ENCODE peak calls at places on chromosomes 6 and 20, in nine cellular contexts. U is neural progenitor cell; H is GM23248; W is Peyer's patch; N is HCT116; I is CD4-positive, alpha-beta memory T cell; R is pancreas; M is cardiac muscle cell; V is lower lobe of right lung. D is an unnamed sample.

GRCh38 chr20:60087563-60088105 is 129.4 kb downstream of the CDH26 start:
- DNase-seq in U (no peak), H (no peak), W (no peak), N (no peak), I (no peak), R (no peak), M (no peak), V (no peak), D (no peak)

GRCh38 chr6:30829639-30830250 is 54.6 kb upstream of the DDR1 start:
- DNase-seq in U (peak; percentile 32), H (no peak), W (no peak), N (no peak), I (no peak), R (no peak), M (no peak), V (no peak), D (no peak)

GRCh38 chr6:150717419-150717818 is 117.7 kb downstream of the PLEKHG1 start:
- DNase-seq in U (no peak), H (no peak), W (no peak), N (no peak), I (no peak), R (no peak), M (no peak), V (peak; percentile 64), D (peak; percentile 66)

GRCh38 chr20:8646026-8646425 is 422.9 kb upstream of the PLCB4 start:
- DNase-seq in U (no peak), H (peak; percentile 85), W (no peak), N (no peak), I (no peak), R (no peak), M (no peak), V (no peak), D (no peak)

GRCh38 chr20:57514273-57514751 is 10.6 kb downstream of the CTCFL start:
- DNase-seq in U (peak; percentile 87), H (peak; percentile 86), W (peak; percentile 70), N (peak; percentile 58), I (no peak), R (peak; percentile 52), M (peak; percentile 85), V (peak; percentile 65), D (peak; percentile 76)

GRCh38 chr6:42454428-42454791 is 2.7 kb upstream of the TRERF1 start:
- DNase-seq in U (peak; percentile 70), H (peak; percentile 13), W (peak; percentile 66), N (no peak), I (no peak), R (peak; percentile 66), M (peak; percentile 51), V (no peak), D (peak; percentile 69)

GRCh38 chr20:35054804-35055203 is 37.8 kb downstream of the TRPC4AP start:
- DNase-seq in U (no peak), H (no peak), W (no peak), N (no peak), I (no peak), R (no peak), M (peak; percentile 24), V (no peak), D (no peak)

GRCh38 chr6:125728739-125729138 is 20.7 kb upstream of the HEY2 start:
- DNase-seq in U (no peak), H (no peak), W (no peak), N (no peak), I (no peak), R (no peak), M (peak; percentile 90), V (no peak), D (no peak)

GRCh38 chr20:50790651-50791277 is 4.1 kb upstream of the BCAS4 start:
- DNase-seq in U (peak; percentile 92), H (peak; percentile 97), W (peak; percentile 93), N (peak; percentile 82), I (peak; percentile 69), R (peak; percentile 95), M (peak; percentile 95), V (peak; percentile 93), D (peak; percentile 94)

GRCh38 chr6:155791891-155792290 is 336.3 kb upstream of the NOX3 start:
- DNase-seq in U (no peak), H (no peak), W (no peak), N (no peak), I (no peak), R (no peak), M (no peak), V (no peak), D (no peak)
- H3K9me3 ChIP-seq in U (no peaks in the 10 kb centered on the region), H (no peaks in the 10 kb centered on the region), W (no peaks in the 10 kb centered on the region), N (no peaks in the 10 kb centered on the region), I (no peaks in the 10 kb centered on the region), R (no peaks in the 10 kb centered on the region), M (no peaks in the 10 kb centered on the region), V (no peaks in the 10 kb centered on the region), D (no peaks in the 10 kb centered on the region)

GRCh38 chr20:56208121-56208520 is 40.4 kb upstream of the MC3R start:
- DNase-seq in U (no peak), H (no peak), W (no peak), N (no peak), I (no peak), R (no peak), M (no peak), V (no peak), D (no peak)

GRCh38 chr20:56207656-56208055 is 40.9 kb upstream of the MC3R start:
- DNase-seq in U (no peak), H (no peak), W (no peak), N (no peak), I (no peak), R (no peak), M (no peak), V (no peak), D (no peak)

GRCh38 chr20:56212071-56212470 is 36.5 kb upstream of the MC3R start:
- DNase-seq in U (no peak), H (no peak), W (no peak), N (no peak), I (no peak), R (no peak), M (no peak), V (no peak), D (no peak)

GRCh38 chr20:56215115-56215514 is 33.4 kb upstream of the MC3R start:
- DNase-seq in U (no peak), H (no peak), W (no peak), N (no peak), I (no peak), R (no peak), M (no peak), V (no peak), D (no peak)

DNA sequence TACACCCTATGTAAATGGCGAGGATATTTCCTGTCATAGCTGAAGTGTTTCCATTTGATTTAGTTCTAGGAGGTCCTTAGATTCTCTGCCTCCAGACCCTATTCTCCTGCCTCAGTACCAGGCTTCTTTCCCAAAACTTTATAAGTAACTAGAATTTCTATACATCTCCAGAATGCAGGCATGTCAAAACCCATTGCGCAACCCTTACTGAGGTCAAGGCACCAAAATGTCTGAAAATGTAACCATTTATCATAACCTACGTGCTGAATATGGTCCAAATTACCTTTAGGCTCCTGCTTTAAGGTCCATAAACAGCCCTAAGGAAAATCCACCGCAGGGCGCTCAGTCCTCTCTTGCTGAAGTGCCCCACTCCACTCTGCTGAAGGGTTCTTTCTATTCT is 37.5 kb upstream of the MC3R start:
- DNase-seq in U (no peak), H (no peak), W (no peak), N (no peak), I (no peak), R (no peak), M (no peak), V (no peak), D (no peak)
- H3K9me3 ChIP-seq in U (no peaks in the 10 kb centered on the region), H (no peaks in the 10 kb centered on the region), W (no peaks in the 10 kb centered on the region), N (no peaks in the 10 kb centered on the region), I (no peaks in the 10 kb centered on the region), R (no peaks in the 10 kb centered on the region), M (no peaks in the 10 kb centered on the region), V (no peaks in the 10 kb centered on the region), D (no peaks in the 10 kb centered on the region)

DNA sequence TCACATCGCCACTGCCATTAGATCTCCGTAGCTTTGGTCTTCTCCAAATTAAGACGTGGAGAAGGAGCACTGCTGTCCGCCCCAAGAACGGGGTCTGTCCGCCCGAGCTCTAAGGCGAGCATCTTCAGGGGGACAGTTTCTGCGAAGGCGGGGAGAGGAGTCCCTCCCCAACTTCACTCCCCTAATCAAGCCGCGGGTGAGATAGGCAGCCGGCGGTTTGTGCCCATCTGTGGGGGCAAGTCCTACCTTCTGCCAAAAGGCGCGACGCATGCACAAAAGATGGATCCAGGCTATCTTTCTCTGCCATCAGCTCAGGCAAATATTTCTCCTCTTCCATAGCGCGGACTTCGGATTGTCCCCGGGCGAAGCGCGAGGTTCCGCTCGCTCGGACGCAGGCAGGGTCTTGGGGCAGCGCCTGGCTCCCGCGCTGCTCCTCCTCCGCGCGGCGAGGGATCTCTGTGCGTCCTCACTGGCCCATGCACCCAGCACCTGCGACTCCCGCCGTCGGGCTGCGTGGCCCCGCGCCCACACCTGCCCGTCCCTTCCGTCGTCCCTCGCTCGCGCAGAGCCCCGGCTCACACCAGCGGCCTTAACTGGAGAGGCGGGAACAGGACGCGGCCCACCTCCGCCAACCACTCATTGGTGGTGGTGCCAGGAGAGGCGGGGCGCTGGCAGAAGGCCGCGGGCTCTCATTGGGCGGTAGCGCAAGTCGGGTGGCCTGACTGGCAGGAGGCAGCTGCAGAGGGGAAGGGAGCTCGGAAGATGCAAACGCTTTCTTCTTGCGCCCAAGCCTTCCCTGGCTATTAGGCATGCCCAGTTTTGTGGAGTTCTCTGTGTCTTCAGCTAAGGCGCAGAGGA is at the start of gene KHDRBS2:
- DNase-seq in U (peak; percentile 97), H (peak; percentile 3), W (peak; percentile 78), N (no peak), I (no peak), R (peak; percentile 88), M (peak; percentile 94), V (peak; percentile 91), D (peak; percentile 66)
- H3K9me3 ChIP-seq in U (no peaks in the 10 kb centered on the region), H (no peaks in the 10 kb centered on the region), W (no peaks in the 10 kb centered on the region), N (no peaks in the 10 kb centered on the region), I (no peaks in the 10 kb centered on the region), R (no peaks in the 10 kb centered on the region), M (no peaks in the 10 kb centered on the region), V (no peaks in the 10 kb centered on the region), D (no peaks in the 10 kb centered on the region)

GRCh38 chr6:55998586-55998985 is 123.2 kb upstream of the BMP5 start:
- DNase-seq in U (no peak), H (no peak), W (no peak), N (no peak), I (no peak), R (no peak), M (no peak), V (no peak), D (no peak)

GRCh38 chr6:55993418-55993817 is 118.0 kb upstream of the BMP5 start:
- DNase-seq in U (no peak), H (no peak), W (no peak), N (no peak), I (no peak), R (no peak), M (no peak), V (no peak), D (no peak)

GRCh38 chr6:56002336-56002735 is 126.9 kb upstream of the BMP5 start:
- DNase-seq in U (no peak), H (no peak), W (no peak), N (no peak), I (no peak), R (no peak), M (no peak), V (no peak), D (no peak)

DNA sequence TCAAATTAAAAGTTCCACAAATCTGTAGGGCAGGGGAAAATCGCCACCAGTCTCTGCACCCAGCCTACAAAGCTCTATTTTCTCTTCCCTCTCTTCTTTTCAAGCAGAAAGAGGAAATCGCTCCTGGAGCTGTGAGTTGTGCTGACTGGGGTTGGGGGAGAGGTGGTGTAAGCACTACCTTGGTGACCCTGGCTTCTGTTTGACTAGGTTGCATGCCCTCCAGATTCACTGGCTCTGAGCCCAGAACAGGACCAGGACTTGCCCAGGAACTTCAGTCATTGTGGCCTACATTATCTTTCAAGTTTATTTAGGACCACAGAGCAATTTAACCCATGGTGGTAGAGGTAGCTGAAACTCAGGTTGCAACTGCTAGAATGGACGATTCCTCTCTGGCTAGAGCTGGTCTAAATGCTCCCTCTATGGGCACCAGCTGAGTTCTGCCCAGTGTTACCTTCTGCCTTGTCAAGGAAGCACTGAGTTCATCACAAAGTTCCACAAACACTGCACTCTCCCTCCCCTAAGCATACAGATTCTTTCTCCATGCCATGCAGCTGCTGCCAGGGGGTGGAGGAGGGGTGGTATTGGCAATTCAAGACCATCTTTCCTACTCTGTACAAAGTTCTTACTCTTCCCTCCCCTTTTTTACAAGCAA is 122.0 kb upstream of the BMP5 start:
- DNase-seq in U (no peak), H (no peak), W (no peak), N (no peak), I (no peak), R (no peak), M (no peak), V (no peak), D (no peak)
- H3K9me3 ChIP-seq in U (no peaks in the 10 kb centered on the region), H (no peaks in the 10 kb centered on the region), W (no peaks in the 10 kb centered on the region), N (no peaks in the 10 kb centered on the region), I (no peaks in the 10 kb centered on the region), R (no peaks in the 10 kb centered on the region), M (no peaks in the 10 kb centered on the region), V (no peaks in the 10 kb centered on the region), D (peaks cover 12% of the 10 kb centered on the region)

D was measured in stomach.